ENCODE peak calls at places on chromosomes 12 and 14, in four cellular contexts. One of them, this sample, is unnamed.

GRCh38 chr14:58060077-58060476 is 91.9 kb downstream of the ARMH4 start:
- DNase-seq in activated CD4-positive, alpha-beta T cell treated with anti-CD3 and anti-CD28 coated beads, Interleukin-2, amount 50 U/mL, for 4 hours: no peak
- DNase-seq in activated T-cell treated with anti-CD3 and anti-CD28 coated beads, Interleukin-2, amount 50 U/mL, for 1 hour: no peak
- DNase-seq in GM20000: no peak
- DNase-seq in this sample: no peak

GRCh38 chr14:99231181-99231849 is 40.7 kb downstream of the BCL11B start:
- DNase-seq in activated CD4-positive, alpha-beta T cell treated with anti-CD3 and anti-CD28 coated beads, Interleukin-2, amount 50 U/mL, for 4 hours: no peak
- DNase-seq in activated T-cell treated with anti-CD3 and anti-CD28 coated beads, Interleukin-2, amount 50 U/mL, for 1 hour: peak
- DNase-seq in GM20000: no peak
- DNase-seq in this sample: no peak

GRCh38 chr14:21734457-21735074 is 60.9 kb upstream of the OR4E1 start:
- DNase-seq in activated CD4-positive, alpha-beta T cell treated with anti-CD3 and anti-CD28 coated beads, Interleukin-2, amount 50 U/mL, for 4 hours: peak
- DNase-seq in activated T-cell treated with anti-CD3 and anti-CD28 coated beads, Interleukin-2, amount 50 U/mL, for 1 hour: no peak
- DNase-seq in GM20000: peak
- DNase-seq in this sample: peak

GRCh38 chr12:126064028-126064427 is 998.8 kb downstream of the AACS start:
- DNase-seq in activated CD4-positive, alpha-beta T cell treated with anti-CD3 and anti-CD28 coated beads, Interleukin-2, amount 50 U/mL, for 4 hours: no peak
- DNase-seq in activated T-cell treated with anti-CD3 and anti-CD28 coated beads, Interleukin-2, amount 50 U/mL, for 1 hour: no peak
- DNase-seq in GM20000: no peak
- DNase-seq in this sample: no peak

GRCh38 chr14:61532818-61533217 is 162.5 kb upstream of the HIF1A start:
- DNase-seq in activated CD4-positive, alpha-beta T cell treated with anti-CD3 and anti-CD28 coated beads, Interleukin-2, amount 50 U/mL, for 4 hours: no peak
- DNase-seq in activated T-cell treated with anti-CD3 and anti-CD28 coated beads, Interleukin-2, amount 50 U/mL, for 1 hour: no peak
- DNase-seq in GM20000: no peak
- DNase-seq in this sample: no peak

GRCh38 chr14:64040044-64040443 is 187.2 kb downstream of the SYNE2 start:
- DNase-seq in activated CD4-positive, alpha-beta T cell treated with anti-CD3 and anti-CD28 coated beads, Interleukin-2, amount 50 U/mL, for 4 hours: no peak
- DNase-seq in activated T-cell treated with anti-CD3 and anti-CD28 coated beads, Interleukin-2, amount 50 U/mL, for 1 hour: no peak
- DNase-seq in GM20000: no peak
- DNase-seq in this sample: peak

GRCh38 chr12:113957627-113958026 is 8.5 kb downstream of the RBM19 start:
- DNase-seq in activated CD4-positive, alpha-beta T cell treated with anti-CD3 and anti-CD28 coated beads, Interleukin-2, amount 50 U/mL, for 4 hours: no peak
- DNase-seq in activated T-cell treated with anti-CD3 and anti-CD28 coated beads, Interleukin-2, amount 50 U/mL, for 1 hour: no peak
- DNase-seq in GM20000: no peak
- DNase-seq in this sample: no peak

GRCh38 chr12:107079172-107080011 is 14.0 kb downstream of the CRY1 start:
- DNase-seq in activated CD4-positive, alpha-beta T cell treated with anti-CD3 and anti-CD28 coated beads, Interleukin-2, amount 50 U/mL, for 4 hours: no peak
- DNase-seq in activated T-cell treated with anti-CD3 and anti-CD28 coated beads, Interleukin-2, amount 50 U/mL, for 1 hour: no peak
- DNase-seq in GM20000: no peak
- DNase-seq in this sample: peak

GRCh38 chr14:83992857-83993256 is 1537.1 kb upstream of the FLRT2 start:
- DNase-seq in activated CD4-positive, alpha-beta T cell treated with anti-CD3 and anti-CD28 coated beads, Interleukin-2, amount 50 U/mL, for 4 hours: no peak
- DNase-seq in activated T-cell treated with anti-CD3 and anti-CD28 coated beads, Interleukin-2, amount 50 U/mL, for 1 hour: no peak
- DNase-seq in GM20000: no peak
- DNase-seq in this sample: no peak

GRCh38 chr14:90730367-90730766 is 85.9 kb downstream of the TTC7B start:
- DNase-seq in activated CD4-positive, alpha-beta T cell treated with anti-CD3 and anti-CD28 coated beads, Interleukin-2, amount 50 U/mL, for 4 hours: no peak
- DNase-seq in activated T-cell treated with anti-CD3 and anti-CD28 coated beads, Interleukin-2, amount 50 U/mL, for 1 hour: no peak
- DNase-seq in GM20000: no peak
- DNase-seq in this sample: no peak

GRCh38 chr12:12357697-12358476 is 1.0 kb downstream of the BORCS5 start:
- DNase-seq in activated CD4-positive, alpha-beta T cell treated with anti-CD3 and anti-CD28 coated beads, Interleukin-2, amount 50 U/mL, for 4 hours: peak
- DNase-seq in activated T-cell treated with anti-CD3 and anti-CD28 coated beads, Interleukin-2, amount 50 U/mL, for 1 hour: no peak
- DNase-seq in GM20000: peak
- DNase-seq in this sample: peak

GRCh38 chr14:52863339-52863700 is 71.9 kb upstream of the GNPNAT1 start:
- DNase-seq in activated CD4-positive, alpha-beta T cell treated with anti-CD3 and anti-CD28 coated beads, Interleukin-2, amount 50 U/mL, for 4 hours: no peak
- DNase-seq in activated T-cell treated with anti-CD3 and anti-CD28 coated beads, Interleukin-2, amount 50 U/mL, for 1 hour: no peak
- DNase-seq in GM20000: no peak
- DNase-seq in this sample: no peak

GRCh38 chr12:57528831-57529555 is 6.4 kb downstream of the MBD6 start:
- DNase-seq in activated CD4-positive, alpha-beta T cell treated with anti-CD3 and anti-CD28 coated beads, Interleukin-2, amount 50 U/mL, for 4 hours: no peak
- DNase-seq in activated T-cell treated with anti-CD3 and anti-CD28 coated beads, Interleukin-2, amount 50 U/mL, for 1 hour: no peak
- DNase-seq in GM20000: no peak
- DNase-seq in this sample: no peak

GRCh38 chr14:102955636-102956035 is 33.2 kb downstream of the AMN start:
- DNase-seq in activated CD4-positive, alpha-beta T cell treated with anti-CD3 and anti-CD28 coated beads, Interleukin-2, amount 50 U/mL, for 4 hours: no peak
- DNase-seq in activated T-cell treated with anti-CD3 and anti-CD28 coated beads, Interleukin-2, amount 50 U/mL, for 1 hour: no peak
- DNase-seq in GM20000: no peak
- DNase-seq in this sample: no peak

GRCh38 chr12:51217968-51218606 is at the start of gene POU6F1:
- DNase-seq in activated CD4-positive, alpha-beta T cell treated with anti-CD3 and anti-CD28 coated beads, Interleukin-2, amount 50 U/mL, for 4 hours: peak
- DNase-seq in activated T-cell treated with anti-CD3 and anti-CD28 coated beads, Interleukin-2, amount 50 U/mL, for 1 hour: peak
- DNase-seq in GM20000: peak
- DNase-seq in this sample: peak

GRCh38 chr12:44286336-44286735 is 450.5 kb downstream of the TMEM117 start:
- DNase-seq in activated CD4-positive, alpha-beta T cell treated with anti-CD3 and anti-CD28 coated beads, Interleukin-2, amount 50 U/mL, for 4 hours: no peak
- DNase-seq in activated T-cell treated with anti-CD3 and anti-CD28 coated beads, Interleukin-2, amount 50 U/mL, for 1 hour: no peak
- DNase-seq in GM20000: peak
- DNase-seq in this sample: peak

GRCh38 chr12:75289678-75290200 is 40.4 kb downstream of the CAPS2 start:
- DNase-seq in activated CD4-positive, alpha-beta T cell treated with anti-CD3 and anti-CD28 coated beads, Interleukin-2, amount 50 U/mL, for 4 hours: no peak
- DNase-seq in activated T-cell treated with anti-CD3 and anti-CD28 coated beads, Interleukin-2, amount 50 U/mL, for 1 hour: no peak
- DNase-seq in GM20000: no peak
- DNase-seq in this sample: peak

GRCh38 chr14:66359500-66359899 is 126.7 kb upstream of the CCDC196 start:
- DNase-seq in activated CD4-positive, alpha-beta T cell treated with anti-CD3 and anti-CD28 coated beads, Interleukin-2, amount 50 U/mL, for 4 hours: no peak
- DNase-seq in activated T-cell treated with anti-CD3 and anti-CD28 coated beads, Interleukin-2, amount 50 U/mL, for 1 hour: no peak
- DNase-seq in GM20000: peak
- DNase-seq in this sample: peak

GRCh38 chr12:120239776-120240494 is 25.6 kb downstream of the PXN start:
- DNase-seq in activated CD4-positive, alpha-beta T cell treated with anti-CD3 and anti-CD28 coated beads, Interleukin-2, amount 50 U/mL, for 4 hours: no peak
- DNase-seq in activated T-cell treated with anti-CD3 and anti-CD28 coated beads, Interleukin-2, amount 50 U/mL, for 1 hour: no peak
- DNase-seq in GM20000: no peak
- DNase-seq in this sample: no peak

GRCh38 chr12:89247541-89247942 is 104.8 kb downstream of the DUSP6 start:
- DNase-seq in activated CD4-positive, alpha-beta T cell treated with anti-CD3 and anti-CD28 coated beads, Interleukin-2, amount 50 U/mL, for 4 hours: no peak
- DNase-seq in activated T-cell treated with anti-CD3 and anti-CD28 coated beads, Interleukin-2, amount 50 U/mL, for 1 hour: no peak
- DNase-seq in GM20000: no peak
- DNase-seq in this sample: no peak

GRCh38 chr14:94412671-94413638 is 24.6 kb upstream of the SERPINA1 start:
- DNase-seq in activated CD4-positive, alpha-beta T cell treated with anti-CD3 and anti-CD28 coated beads, Interleukin-2, amount 50 U/mL, for 4 hours: no peak
- DNase-seq in activated T-cell treated with anti-CD3 and anti-CD28 coated beads, Interleukin-2, amount 50 U/mL, for 1 hour: no peak
- DNase-seq in GM20000: no peak
- DNase-seq in this sample: no peak

GRCh38 chr14:29548948-29549370 is 378.7 kb downstream of the PRKD1 start:
- DNase-seq in activated CD4-positive, alpha-beta T cell treated with anti-CD3 and anti-CD28 coated beads, Interleukin-2, amount 50 U/mL, for 4 hours: no peak
- DNase-seq in activated T-cell treated with anti-CD3 and anti-CD28 coated beads, Interleukin-2, amount 50 U/mL, for 1 hour: no peak
- DNase-seq in GM20000: peak
- DNase-seq in this sample: peak

GRCh38 chr12:4241592-4241991 is 32.0 kb upstream of the CCND2 start:
- DNase-seq in activated CD4-positive, alpha-beta T cell treated with anti-CD3 and anti-CD28 coated beads, Interleukin-2, amount 50 U/mL, for 4 hours: no peak
- DNase-seq in activated T-cell treated with anti-CD3 and anti-CD28 coated beads, Interleukin-2, amount 50 U/mL, for 1 hour: no peak
- DNase-seq in GM20000: no peak
- DNase-seq in this sample: no peak